ENCODE peak calls at places on chromosomes 13 and 19, in eight cellular contexts. One of them, this sample, is unnamed.

GRCh38 chr13:107067381-107067780 is 499.4 kb upstream of the ARGLU1 start:
- DNase-seq in spleen: no peak
- DNase-seq in GM23338: no peak
- DNase-seq in K562: no peak
- DNase-seq in HepG2: no peak
- DNase-seq in HCT116: no peak
- DNase-seq in esophagus muscularis mucosa: no peak
- DNase-seq in Panc1: no peak
- DNase-seq in this sample: no peak

GRCh38 chr13:74128171-74128767 is 5.9 kb downstream of the KLF12 start:
- DNase-seq in K562: no peak
- DNase-seq in HepG2: peak; percentile 16
- DNase-seq in esophagus muscularis mucosa: no peak
- DNase-seq in HCT116: no peak
- DNase-seq in GM23338: no peak
- DNase-seq in Panc1: no peak
- DNase-seq in spleen: no peak
- DNase-seq in this sample: no peak

GRCh38 chr13:26037302-26037701 is 14.5 kb downstream of the SHISA2 start:
- DNase-seq in HCT116: peak; percentile 23
- DNase-seq in GM23338: peak; percentile 92
- DNase-seq in Panc1: no peak
- DNase-seq in K562: peak; percentile 41
- DNase-seq in spleen: no peak
- DNase-seq in esophagus muscularis mucosa: no peak
- DNase-seq in HepG2: no peak
- DNase-seq in this sample: no peak

GRCh38 chr13:45049478-45049877 is 60.1 kb downstream of the GPALPP1 start:
- DNase-seq in spleen: no peak
- DNase-seq in Panc1: no peak
- DNase-seq in K562: no peak
- DNase-seq in GM23338: no peak
- DNase-seq in esophagus muscularis mucosa: no peak
- DNase-seq in HepG2: no peak
- DNase-seq in HCT116: no peak
- DNase-seq in this sample: no peak

GRCh38 chr13:34657716-34658115 is 284.4 kb upstream of the NBEA start:
- DNase-seq in spleen: no peak
- DNase-seq in GM23338: no peak
- DNase-seq in HepG2: no peak
- DNase-seq in Panc1: no peak
- DNase-seq in HCT116: no peak
- DNase-seq in esophagus muscularis mucosa: no peak
- DNase-seq in K562: no peak
- DNase-seq in this sample: no peak

GRCh38 chr19:17654993-17655392 is 33.2 kb downstream of the UNC13A start:
- DNase-seq in esophagus muscularis mucosa: no peak
- DNase-seq in HCT116: peak; percentile 64
- DNase-seq in K562: peak; percentile 61
- DNase-seq in spleen: no peak
- DNase-seq in HepG2: no peak
- DNase-seq in Panc1: no peak
- DNase-seq in GM23338: peak; percentile 48
- DNase-seq in this sample: no peak

GRCh38 chr19:40995355-40995754 is 4.3 kb downstream of the CYP2B6 start:
- DNase-seq in Panc1: no peak
- DNase-seq in esophagus muscularis mucosa: no peak
- DNase-seq in GM23338: no peak
- DNase-seq in spleen: no peak
- DNase-seq in HepG2: no peak
- DNase-seq in K562: no peak
- DNase-seq in HCT116: peak; percentile 68
- DNase-seq in this sample: no peak

GRCh38 chr19:49132974-49133609 is 13.7 kb downstream of the PPFIA3 start:
- DNase-seq in GM23338: peak; percentile 84
- DNase-seq in HCT116: no peak
- DNase-seq in esophagus muscularis mucosa: no peak
- DNase-seq in K562: peak; percentile 39
- DNase-seq in HepG2: no peak
- DNase-seq in spleen: no peak
- DNase-seq in Panc1: no peak
- DNase-seq in this sample: no peak

GRCh38 chr13:109628251-109628699 is 158.1 kb downstream of the IRS2 start:
- DNase-seq in HCT116: no peak
- DNase-seq in K562: no peak
- DNase-seq in GM23338: no peak
- DNase-seq in HepG2: no peak
- DNase-seq in esophagus muscularis mucosa: no peak
- DNase-seq in spleen: no peak
- DNase-seq in Panc1: peak; percentile 10
- DNase-seq in this sample: no peak

GRCh38 chr19:53903055-53903680 is 5.9 kb upstream of the CACNG7 start:
- DNase-seq in HCT116: no peak
- DNase-seq in HepG2: peak; percentile 52
- DNase-seq in Panc1: no peak
- DNase-seq in K562: peak; percentile 54
- DNase-seq in GM23338: peak; percentile 97
- DNase-seq in esophagus muscularis mucosa: no peak
- DNase-seq in spleen: no peak
- DNase-seq in this sample: no peak

GRCh38 chr19:369876-370275 is 25.3 kb upstream of the MIER2 start:
- DNase-seq in HCT116: no peak
- DNase-seq in spleen: peak; percentile 37
- DNase-seq in K562: no peak
- DNase-seq in esophagus muscularis mucosa: no peak
- DNase-seq in Panc1: no peak
- DNase-seq in GM23338: no peak
- DNase-seq in HepG2: no peak
- DNase-seq in this sample: no peak

DNA sequence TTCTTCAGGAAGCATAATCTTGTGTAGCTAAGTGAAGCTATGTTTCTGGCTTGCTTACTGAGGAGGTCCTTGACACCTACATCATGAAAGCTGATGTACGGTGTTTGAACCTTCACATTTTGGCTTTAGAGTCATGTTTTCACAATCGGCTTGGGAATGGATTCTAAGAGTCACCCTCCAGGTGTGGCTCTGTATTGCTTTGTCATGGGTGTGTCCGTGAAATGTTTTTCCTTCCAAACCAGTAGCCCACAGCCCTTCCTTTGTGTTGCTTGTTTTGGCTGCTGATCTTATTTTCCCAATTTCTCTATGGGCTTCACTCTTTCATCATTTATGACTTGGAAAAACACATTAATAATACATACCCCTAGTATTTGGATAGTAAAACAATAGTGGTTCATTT is 240.6 kb downstream of the GGACT start:
- DNase-seq in Panc1: no peak
- DNase-seq in esophagus muscularis mucosa: no peak
- DNase-seq in HepG2: no peak
- DNase-seq in spleen: no peak
- DNase-seq in GM23338: no peak
- DNase-seq in HCT116: peak; percentile 67
- DNase-seq in K562: no peak
- DNase-seq in this sample: no peak
- TF ChIP-seq POLR2AphosphoS5 in Panc1: no peak
- TF ChIP-seq POLR2AphosphoS5 in esophagus muscularis mucosa: no peak
- TF ChIP-seq POLR2AphosphoS5 in HepG2: no peak
- TF ChIP-seq POLR2AphosphoS5 in spleen: no peak
- TF ChIP-seq POLR2AphosphoS5 in GM23338: no peak
- TF ChIP-seq POLR2AphosphoS5 in HCT116: peak; percentile 19
- TF ChIP-seq POLR2AphosphoS5 in K562: no peak
- TF ChIP-seq POLR2AphosphoS5 in this sample: no peak

DNA sequence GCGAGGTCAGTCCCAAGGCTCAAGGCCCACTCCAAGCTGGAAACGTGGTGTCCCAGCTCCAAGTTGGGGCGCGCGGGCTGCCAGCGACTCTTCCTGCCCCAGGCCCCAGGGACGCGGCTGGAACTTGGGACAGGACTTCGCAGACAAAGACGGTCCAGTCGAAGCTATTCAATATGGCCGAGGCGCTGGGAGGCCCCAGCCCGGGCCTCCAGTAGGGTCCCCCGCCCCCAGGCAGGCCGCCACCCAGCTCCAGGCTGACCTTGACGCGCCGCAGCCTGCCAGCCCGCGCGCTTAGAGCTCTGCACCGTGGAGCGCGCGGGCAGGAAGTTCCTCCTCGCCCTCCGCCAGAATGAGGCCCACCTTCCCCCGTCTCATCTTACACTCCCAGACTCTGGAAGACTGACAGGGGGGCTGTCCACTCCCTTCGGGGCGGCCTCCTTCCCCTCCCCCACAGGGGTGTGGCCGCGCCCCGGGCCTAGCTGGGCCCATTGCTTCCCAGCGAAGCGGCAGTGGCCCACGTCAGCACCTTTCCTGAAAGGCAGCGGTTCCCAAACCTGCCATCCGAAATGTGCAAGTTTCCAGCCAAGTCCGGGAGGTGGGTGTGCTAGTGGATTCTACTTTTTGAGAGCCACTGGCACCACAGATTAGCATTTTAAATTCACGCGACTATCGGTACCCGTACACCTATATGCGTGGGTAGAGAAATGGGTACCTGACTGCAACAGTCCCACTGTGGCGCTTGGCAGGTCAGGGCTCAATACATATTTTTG is at the start of gene CCDC8:
- DNase-seq in GM23338: peak; percentile 98
- DNase-seq in K562: peak; percentile 93
- DNase-seq in Panc1: no peak
- DNase-seq in spleen: no peak
- DNase-seq in HepG2: no peak
- DNase-seq in esophagus muscularis mucosa: no peak
- DNase-seq in HCT116: no peak
- DNase-seq in this sample: no peak
- TF ChIP-seq POLR2AphosphoS5 in GM23338: peak; percentile 95
- TF ChIP-seq POLR2AphosphoS5 in K562: peak; percentile 83
- TF ChIP-seq POLR2AphosphoS5 in Panc1: peak; percentile 39
- TF ChIP-seq POLR2AphosphoS5 in spleen: peak; percentile 15
- TF ChIP-seq POLR2AphosphoS5 in HepG2: no peak
- TF ChIP-seq POLR2AphosphoS5 in esophagus muscularis mucosa: peak; percentile 87
- TF ChIP-seq POLR2AphosphoS5 in HCT116: no peak
- TF ChIP-seq POLR2AphosphoS5 in this sample: no peak

DNA sequence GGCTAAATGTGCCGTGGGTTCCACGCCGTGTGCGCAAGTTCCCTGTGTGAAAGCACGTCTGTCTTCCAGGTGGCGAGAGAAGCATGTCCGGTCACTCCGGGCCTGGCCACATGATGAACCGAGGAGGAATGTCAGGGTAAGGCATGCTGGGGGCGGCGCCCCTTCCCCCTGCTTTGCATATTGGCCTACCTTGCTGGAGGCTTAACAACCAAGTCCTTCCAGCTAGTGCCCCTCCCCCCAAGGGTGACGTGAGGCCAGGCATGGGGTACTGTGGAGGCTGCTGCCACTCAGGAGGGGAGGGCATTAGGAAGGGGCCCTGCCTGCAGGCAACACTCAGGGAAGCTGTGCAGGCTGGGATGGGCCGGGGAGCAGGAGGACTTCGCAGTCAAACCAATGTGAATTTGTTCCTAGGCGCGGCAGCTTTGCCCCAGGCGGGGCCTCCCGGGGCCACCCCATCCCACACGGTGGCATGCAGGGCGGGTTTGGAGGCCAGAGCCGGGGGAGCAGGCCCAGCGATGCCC is 12.5 kb downstream of the MICOS13 start:
- DNase-seq in K562: peak; percentile 38
- DNase-seq in HepG2: no peak
- DNase-seq in Panc1: no peak
- DNase-seq in esophagus muscularis mucosa: no peak
- DNase-seq in GM23338: peak; percentile 80
- DNase-seq in HCT116: no peak
- DNase-seq in spleen: peak; percentile 67
- DNase-seq in this sample: no peak
- TF ChIP-seq POLR2AphosphoS5 in K562: no peak
- TF ChIP-seq POLR2AphosphoS5 in HepG2: no peak
- TF ChIP-seq POLR2AphosphoS5 in Panc1: no peak
- TF ChIP-seq POLR2AphosphoS5 in esophagus muscularis mucosa: peak; percentile 12
- TF ChIP-seq POLR2AphosphoS5 in GM23338: no peak
- TF ChIP-seq POLR2AphosphoS5 in HCT116: no peak
- TF ChIP-seq POLR2AphosphoS5 in spleen: peak; percentile 46
- TF ChIP-seq POLR2AphosphoS5 in this sample: no peak

DNA sequence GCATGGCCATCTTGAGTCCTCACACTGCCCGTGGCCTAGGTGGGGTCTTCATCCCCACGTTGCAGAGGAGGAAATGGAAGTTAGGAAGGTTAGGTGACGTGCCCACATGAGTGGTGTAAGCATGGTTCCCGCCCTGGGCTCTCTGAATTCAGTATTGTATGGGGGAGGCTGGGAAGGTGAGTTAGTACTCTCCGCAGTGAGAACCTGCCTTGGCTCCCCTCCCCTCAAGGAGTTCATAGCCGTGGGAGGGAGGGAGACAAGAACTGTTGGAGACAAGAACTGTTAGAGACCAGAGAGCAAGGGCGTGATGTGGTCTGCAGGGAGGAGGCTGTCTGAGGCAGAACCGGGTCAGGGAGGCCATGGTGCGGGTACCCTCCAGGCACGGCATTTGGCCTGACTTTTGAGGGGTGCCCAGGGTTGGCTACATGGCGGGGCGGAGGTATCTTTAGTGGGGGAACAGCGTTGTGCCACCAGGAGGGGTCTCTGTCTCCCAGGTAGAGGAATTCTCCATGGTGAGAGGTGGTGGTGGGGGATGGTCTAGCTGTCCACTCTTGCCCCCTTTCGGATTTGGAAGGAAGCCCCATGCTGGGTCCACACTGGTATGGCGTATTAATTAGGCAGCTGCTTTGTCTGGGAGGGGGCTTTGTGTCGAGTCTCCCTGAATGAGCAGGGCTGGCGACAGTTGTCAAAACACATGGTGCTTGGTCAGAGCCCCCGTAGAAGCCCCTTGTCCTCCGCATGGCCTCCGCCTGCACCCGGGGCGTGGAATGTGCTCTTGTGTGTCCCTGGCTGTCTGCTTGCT is 45.8 kb downstream of the CAPN12 start:
- DNase-seq in GM23338: no peak
- DNase-seq in K562: no peak
- DNase-seq in HCT116: no peak
- DNase-seq in HepG2: no peak
- DNase-seq in spleen: no peak
- DNase-seq in esophagus muscularis mucosa: no peak
- DNase-seq in Panc1: no peak
- DNase-seq in this sample: no peak
- TF ChIP-seq POLR2AphosphoS5 in GM23338: peak; percentile 18
- TF ChIP-seq POLR2AphosphoS5 in K562: no peak
- TF ChIP-seq POLR2AphosphoS5 in HCT116: no peak
- TF ChIP-seq POLR2AphosphoS5 in HepG2: no peak
- TF ChIP-seq POLR2AphosphoS5 in spleen: no peak
- TF ChIP-seq POLR2AphosphoS5 in esophagus muscularis mucosa: no peak
- TF ChIP-seq POLR2AphosphoS5 in Panc1: no peak
- TF ChIP-seq POLR2AphosphoS5 in this sample: no peak